ENCODE peak calls at places on chromosomes 2 and 18, in five cellular contexts. F, T, D, Q and P are unnamed samples.

GRCh38 chr2:119487434-119488244 is 36.6 kb downstream of the SCTR start:
- DNase-seq in F (peak; percentile 38), T (no peak), D (no peak), Q (peak; percentile 96), P (no peak)

GRCh38 chr2:17136895-17137294 is 381.3 kb downstream of the RAD51AP2 start:
- DNase-seq in F (no peak), T (no peak), D (no peak), Q (no peak), P (no peak)

GRCh38 chr2:44559108-44559507 is 197.4 kb downstream of the CAMKMT start:
- DNase-seq in F (no peak), T (no peak), D (no peak), Q (no peak), P (no peak)

GRCh38 chr2:46306320-46306719 is 9.1 kb downstream of the EPAS1 start:
- DNase-seq in F (peak; percentile 80), T (no peak), D (no peak), Q (peak; percentile 96), P (no peak)

GRCh38 chr2:172172513-172173217 is 70.0 kb upstream of the DLX2 start:
- DNase-seq in F (peak; percentile 88), T (no peak), D (peak; percentile 20), Q (peak; percentile 86), P (no peak)

GRCh38 chr18:77208969-77209368 is 40.7 kb upstream of the GALR1 start:
- DNase-seq in F (peak; percentile 33), T (no peak), D (no peak), Q (peak; percentile 60), P (no peak)

GRCh38 chr2:88739985-88740600 is 48.6 kb downstream of the RPIA start:
- DNase-seq in F (peak; percentile 60), T (no peak), D (peak; percentile 53), Q (peak; percentile 75), P (peak; percentile 77)

GRCh38 chr2:36562245-36562644 is 35.7 kb downstream of the FEZ2 start:
- DNase-seq in F (peak; percentile 60), T (no peak), D (no peak), Q (no peak), P (no peak)

GRCh38 chr2:224638338-224638823 is 53.2 kb upstream of the CUL3 start:
- DNase-seq in F (peak; percentile 52), T (no peak), D (no peak), Q (peak; percentile 78), P (no peak)

GRCh38 chr2:217911283-217911965 is 91.4 kb downstream of the TNS1 start:
- DNase-seq in F (no peak), T (no peak), D (no peak), Q (no peak), P (no peak)

GRCh38 chr2:183123959-183124221 is 353 bp upstream of the NUP35 start:
- DNase-seq in F (no peak), T (no peak), D (no peak), Q (no peak), P (no peak)

GRCh38 chr2:126884861-126885481 is 13.7 kb upstream of the TEX51 start:
- DNase-seq in F (no peak), T (no peak), D (no peak), Q (no peak), P (no peak)

GRCh38 chr2:118250463-118250862 is 162.2 kb downstream of the INSIG2 start:
- DNase-seq in F (peak; percentile 8), T (no peak), D (no peak), Q (no peak), P (no peak)

GRCh38 chr18:63829886-63830285 is 54.7 kb downstream of the SERPINB7 start:
- DNase-seq in F (no peak), T (no peak), D (no peak), Q (no peak), P (no peak)

GRCh38 chr18:69400253-69400975 is at the start of gene DOK6:
- DNase-seq in F (no peak), T (no peak), D (no peak), Q (no peak), P (peak; percentile 20)

GRCh38 chr18:36015629-36016028 is 43.1 kb downstream of the RMP24 start:
- DNase-seq in F (no peak), T (no peak), D (no peak), Q (no peak), P (no peak)

GRCh38 chr2:33116799-33117198 is 170.0 kb downstream of the LTBP1 start:
- DNase-seq in F (no peak), T (no peak), D (no peak), Q (no peak), P (no peak)

GRCh38 chr2:74128206-74128605 is 19.5 kb downstream of the BOLA3 start:
- DNase-seq in F (no peak), T (no peak), D (no peak), Q (no peak), P (no peak)

GRCh38 chr18:32742620-32743019 is 30.2 kb downstream of the KLHL14 start:
- DNase-seq in F (no peak), T (no peak), D (no peak), Q (no peak), P (no peak)

GRCh38 chr18:6648581-6648980 is 80.9 kb upstream of the ARHGAP28 start:
- DNase-seq in F (no peak), T (no peak), D (no peak), Q (no peak), P (no peak)

GRCh38 chr18:23719634-23720201 is 30.5 kb downstream of the LAMA3 start:
- DNase-seq in F (peak; percentile 90), T (no peak), D (peak; percentile 75), Q (peak; percentile 26), P (peak; percentile 83)

GRCh38 chr2:66301767-66302140 is 133.2 kb upstream of the MEIS1 start:
- DNase-seq in F (no peak), T (no peak), D (no peak), Q (no peak), P (no peak)

GRCh38 chr2:96602330-96602823 is 35.7 kb downstream of the KANSL3 start:
- DNase-seq in F (no peak), T (no peak), D (no peak), Q (peak; percentile 71), P (no peak)

GRCh38 chr18:49865401-49865800 is 52.1 kb upstream of the ACAA2 start:
- DNase-seq in F (no peak), T (no peak), D (no peak), Q (peak; percentile 77), P (no peak)

GRCh38 chr2:172826522-172826921 is 90.9 kb downstream of the RAPGEF4 start:
- DNase-seq in F (no peak), T (no peak), D (no peak), Q (no peak), P (no peak)

GRCh38 chr2:20453087-20453486 is 6.2 kb downstream of the RHOB start:
- DNase-seq in F (no peak), T (no peak), D (no peak), Q (no peak), P (no peak)

GRCh38 chr2:207768891-207769596 is 662 bp downstream of the FZD5 start:
- DNase-seq in F (peak; percentile 23), T (no peak), D (no peak), Q (no peak), P (no peak)

GRCh38 chr2:56379066-56379465 is 195.3 kb downstream of the CCDC85A start:
- DNase-seq in F (no peak), T (no peak), D (no peak), Q (no peak), P (no peak)

GRCh38 chr2:102999958-103000357 is 238.1 kb downstream of the TMEM182 start:
- DNase-seq in F (no peak), T (no peak), D (no peak), Q (no peak), P (no peak)

GRCh38 chr18:63562284-63562683 is 20.1 kb downstream of the SERPINB12 start:
- DNase-seq in F (no peak), T (no peak), D (no peak), Q (no peak), P (no peak)

GRCh38 chr2:206217743-206218520 is 56.5 kb upstream of the ZDBF2 start:
- DNase-seq in F (no peak), T (no peak), D (no peak), Q (no peak), P (no peak)